ENCODE peak calls at places on chromosomes 2 and 18, in four cellular contexts. E, M, R and Z are unnamed samples.

GRCh38 chr18:54769526-54770464 is 58.5 kb upstream of the RAB27B start:
- DNase-seq in E (peak), M (no peak), R (no peak), Z (no peak)

GRCh38 chr2:128395640-128396499 is 77.2 kb upstream of the HS6ST1 start:
- DNase-seq in R (no peak), E (peak), M (no peak), Z (peak)

GRCh38 chr2:216694201-216694825 is 1.0 kb downstream of the IGFBP5 start:
- DNase-seq in M (no peak), R (peak), E (no peak), Z (peak)

GRCh38 chr18:79471048-79471447 is 75.3 kb downstream of the NFATC1 start:
- DNase-seq in E (no peak), M (no peak), R (no peak), Z (no peak)

GRCh38 chr2:164898475-164898874 is 56.9 kb downstream of the SLC38A11 start:
- DNase-seq in M (no peak), E (peak), R (no peak), Z (no peak)

GRCh38 chr2:200585730-200586643 is at the start of gene AOX1:
- DNase-seq in E (peak), R (peak), M (peak), Z (peak)

GRCh38 chr2:236579746-236580315 is 10.2 kb downstream of the ACKR3 start:
- DNase-seq in E (no peak), R (peak), M (no peak), Z (no peak)

GRCh38 chr2:41042343-41042742 is 590.5 kb upstream of the SLC8A1 start:
- DNase-seq in M (no peak), R (no peak), E (no peak), Z (no peak)

GRCh38 chr2:209817818-209818420 is 46.3 kb downstream of the UNC80 start:
- DNase-seq in R (no peak), M (no peak), E (no peak), Z (no peak)

GRCh38 chr2:65999103-65999502 is 435.8 kb upstream of the MEIS1 start:
- DNase-seq in E (no peak), M (no peak), R (no peak), Z (no peak)

GRCh38 chr18:66124394-66124793 is 373.6 kb downstream of the CDH7 start:
- DNase-seq in M (no peak), E (no peak), R (no peak), Z (no peak)

GRCh38 chr2:234051374-234052070 is 1.0 kb downstream of the SPP2 start:
- DNase-seq in E (peak), M (no peak), R (no peak), Z (no peak)

GRCh38 chr2:72037322-72037721 is 110.3 kb downstream of the CYP26B1 start:
- DNase-seq in E (no peak), M (no peak), R (no peak), Z (no peak)

GRCh38 chr2:25453199-25453903 is 111.6 kb upstream of the DNMT3A start:
- DNase-seq in M (no peak), E (peak), R (no peak), Z (no peak)

GRCh38 chr18:62452280-62452824 is 70.5 kb upstream of the ZCCHC2 start:
- DNase-seq in E (peak), R (no peak), M (no peak), Z (no peak)

GRCh38 chr2:128535928-128536327 is 217.3 kb upstream of the HS6ST1 start:
- DNase-seq in M (no peak), R (no peak), E (peak), Z (no peak)

GRCh38 chr2:10382313-10383061 is 65.6 kb downstream of the ODC1 start:
- DNase-seq in E (no peak), M (peak), R (no peak), Z (no peak)

GRCh38 chr18:24380163-24380747 is 17.4 kb downstream of the OSBPL1A start:
- DNase-seq in M (no peak), R (no peak), E (no peak), Z (no peak)

GRCh38 chr18:22115573-22115972 is 53.8 kb upstream of the GATA6 start:
- DNase-seq in R (no peak), E (no peak), M (peak), Z (no peak)

GRCh38 chr18:10304853-10305252 is 149.6 kb upstream of the APCDD1 start:
- DNase-seq in R (peak), E (peak), M (no peak), Z (no peak)

GRCh38 chr2:231717281-231718180 is 9.2 kb downstream of the PTMA start:
- DNase-seq in R (no peak), M (no peak), E (peak), Z (peak)

GRCh38 chr2:63872571-63873328 is 31.1 kb downstream of the UGP2 start:
- DNase-seq in R (no peak), E (no peak), M (no peak), Z (no peak)

GRCh38 chr18:57837917-57838548 is 34.9 kb upstream of the ATP8B1 start:
- DNase-seq in M (no peak), R (no peak), E (peak), Z (no peak)

GRCh38 chr18:76456018-76456750 is 38.9 kb downstream of the ZNF516 start:
- DNase-seq in R (no peak), M (no peak), E (no peak), Z (no peak)

GRCh38 chr2:96306370-96306769 is 1.0 kb upstream of the SNRNP200 start:
- DNase-seq in E (no peak), R (no peak), M (no peak), Z (no peak)

GRCh38 chr2:127607399-127607908 is 38.5 kb upstream of the GPR17 start:
- DNase-seq in E (no peak), M (no peak), R (no peak), Z (peak)

GRCh38 chr2:46230677-46231425 is 66.4 kb upstream of the EPAS1 start:
- DNase-seq in R (no peak), E (no peak), M (no peak), Z (no peak)

GRCh38 chr2:214382229-214382628 is 28.6 kb upstream of the VWC2L start:
- DNase-seq in E (peak), M (no peak), R (no peak), Z (no peak)

GRCh38 chr2:233852056-233852455 is 2.3 kb downstream of the HJURP start:
- DNase-seq in E (no peak), M (no peak), R (no peak), Z (no peak)

GRCh38 chr2:8679827-8680731 is 1.8 kb upstream of the ID2 start:
- DNase-seq in E (peak), R (peak), M (peak), Z (peak)

GRCh38 chr18:73617981-73618380 is 529.7 kb downstream of the FBXO15 start:
- DNase-seq in R (no peak), E (no peak), M (no peak), Z (no peak)

GRCh38 chr2:177606636-177607035 is 214.1 kb downstream of the AGPS start:
- DNase-seq in R (no peak), E (peak), M (no peak), Z (no peak)